ENCODE peak calls at places on chromosomes 3 and 15, in five cellular contexts. J is bronchial epithelial cell, P is dorsolateral prefrontal cortex, G is HEK293T, W is tibial artery. I is an unnamed sample.

GRCh38 chr3:192409203-192409837 is 318.0 kb downstream of the FGF12 start:
- DNase-seq in G (peak), P (no peak), W (no peak), J (no peak), I (no peak)

GRCh38 chr15:40902605-40903561 is 8.6 kb downstream of the VPS18 start:
- DNase-seq in W (peak), J (peak), P (no peak), G (no peak), I (no peak)

GRCh38 chr3:141738636-141739363 is 702 bp downstream of the RNF7 start:
- DNase-seq in J (peak), G (no peak), P (no peak), W (no peak), I (no peak)

GRCh38 chr3:115146418-115147328 is at the start of gene ZBTB20:
- DNase-seq in P (peak), W (peak), G (peak), J (peak), I (peak)

GRCh38 chr3:25465266-25465860 is 37.3 kb downstream of the RARB start:
- DNase-seq in J (no peak), P (no peak), W (no peak), G (no peak), I (no peak)

GRCh38 chr3:52705688-52706686 is at the start of the genes GLT8D1 and SPCS1:
- DNase-seq in W (peak), G (peak), J (peak), P (peak), I (peak)

GRCh38 chr3:122890077-122890484 is 95.2 kb downstream of the SLC49A4 start:
- DNase-seq in G (no peak), W (peak), J (peak), P (no peak), I (no peak)

GRCh38 chr3:184791134-184791533 is 20.8 kb upstream of the VPS8 start:
- DNase-seq in J (no peak), G (no peak), W (no peak), P (no peak), I (no peak)

GRCh38 chr15:54620916-54621315 is 575.8 kb downstream of the RSL24D1 start:
- DNase-seq in W (no peak), G (no peak), J (no peak), P (no peak), I (no peak)

GRCh38 chr3:122247087-122247824 is 63.8 kb downstream of the CASR start:
- DNase-seq in P (no peak), G (no peak), J (no peak), W (peak), I (no peak)

GRCh38 chr15:98333206-98333605 is 315.1 kb upstream of the IGF1R start:
- DNase-seq in W (no peak), G (no peak), J (no peak), P (no peak), I (no peak)

GRCh38 chr3:172766241-172766640 is 15.7 kb downstream of the ECT2 start:
- DNase-seq in W (no peak), P (no peak), G (no peak), J (no peak), I (no peak)